ENCODE peak calls at places on chromosomes 2 and 18, in four cellular contexts. P, J, F and A are unnamed samples.
A peak's percentile ranks its signal among the peaks of the same experiment; 100 is the strongest.

GRCh38 chr2:192535956-192536685 is 341.4 kb upstream of the TMEFF2 start:
- DNase-seq in F (no peak), J (no peak), P (no peak), A (no peak)

GRCh38 chr2:177767768-177768167 is 304.8 kb downstream of the PDE11A start:
- DNase-seq in F (no peak), P (no peak), J (no peak), A (no peak)

GRCh38 chr2:42954227-42954962 is 162.0 kb upstream of the HAAO start:
- DNase-seq in P (no peak), F (no peak), J (peak; percentile 57), A (no peak)

GRCh38 chr18:9849407-9849961 is 36.3 kb upstream of the TXNDC2 start:
- DNase-seq in P (no peak), F (no peak), J (no peak), A (peak; percentile 79)

GRCh38 chr2:161044095-161044874 is 115.9 kb upstream of the TANK start:
- DNase-seq in P (no peak), F (no peak), J (no peak), A (no peak)

GRCh38 chr2:240306185-240306584 is 129.3 kb upstream of the GPC1 start:
- DNase-seq in J (no peak), P (no peak), F (no peak), A (no peak)

GRCh38 chr2:127681976-127682857 is 6.9 kb upstream of the LIMS2 start:
- DNase-seq in F (no peak), J (no peak), P (no peak), A (no peak)

GRCh38 chr2:108363900-108364225 is 13.9 kb upstream of the SULT1C4 start:
- DNase-seq in F (no peak), J (no peak), P (no peak), A (no peak)

GRCh38 chr18:36700955-36701354 is 127.8 kb downstream of the TPGS2 start:
- DNase-seq in P (no peak), J (no peak), F (no peak), A (no peak)

GRCh38 chr2:41854227-41854626 is 193.6 kb upstream of the PKDCC start:
- DNase-seq in J (no peak), P (no peak), F (no peak), A (no peak)

GRCh38 chr2:96824079-96824870 is 8.2 kb downstream of the CNNM3 start:
- DNase-seq in J (peak; percentile 77), P (no peak), F (no peak), A (no peak)

GRCh38 chr2:223935459-223936125 is 9.5 kb downstream of the WDFY1 start:
- DNase-seq in P (no peak), F (no peak), J (no peak), A (no peak)

GRCh38 chr2:162067596-162067995 is 6.4 kb downstream of the DPP4 start:
- DNase-seq in F (no peak), P (no peak), J (no peak), A (no peak)

GRCh38 chr2:15919716-15920444 is 20.5 kb upstream of the MYCN start:
- DNase-seq in F (no peak), P (no peak), J (no peak), A (no peak)

GRCh38 chr2:100517556-100517955 is 45.2 kb upstream of the PDCL3 start:
- DNase-seq in P (no peak), F (no peak), J (no peak), A (no peak)

GRCh38 chr2:105038383-105039061 is 653 bp downstream of the MRPS9 start:
- DNase-seq in J (no peak), P (peak; percentile 6), F (no peak), A (no peak)

GRCh38 chr18:57438669-57439616 is 3.8 kb downstream of the ONECUT2 start:
- DNase-seq in J (no peak), P (no peak), F (no peak), A (no peak)

GRCh38 chr2:88500691-88501090 is 48.2 kb upstream of the FOXI3 start:
- DNase-seq in F (no peak), P (no peak), J (no peak), A (no peak)

GRCh38 chr2:30511122-30512083 is 64.4 kb downstream of the LCLAT1 start:
- DNase-seq in F (no peak), P (peak; percentile 57), J (peak; percentile 81), A (peak; percentile 66)

GRCh38 chr2:109560265-109560664 is 53.5 kb downstream of the SEPTIN10 start:
- DNase-seq in J (no peak), F (no peak), P (no peak), A (no peak)

GRCh38 chr2:37847792-37848191 is 77.3 kb upstream of the RMDN2 start:
- DNase-seq in F (no peak), P (no peak), J (no peak), A (no peak)

GRCh38 chr2:191389288-191389687 is 144.1 kb downstream of the MYO1B start:
- DNase-seq in F (no peak), P (no peak), J (no peak), A (no peak)

GRCh38 chr2:1830936-1831616 is 86.8 kb upstream of the PXDN start:
- DNase-seq in P (no peak), J (no peak), F (no peak), A (no peak)

GRCh38 chr18:35592298-35592697 is 10.8 kb downstream of the GALNT1 start:
- DNase-seq in P (no peak), J (no peak), F (no peak), A (no peak)

GRCh38 chr2:155100261-155100660 is 401.8 kb downstream of the KCNJ3 start:
- DNase-seq in J (no peak), P (peak; percentile 19), F (no peak), A (no peak)

GRCh38 chr2:112712903-112713584 is 7.8 kb upstream of the NT5DC4 start:
- DNase-seq in P (no peak), F (peak; percentile 42), J (peak; percentile 75), A (peak; percentile 70)

GRCh38 chr2:234191819-234192407 is 141.4 kb downstream of the SPP2 start:
- DNase-seq in J (no peak), F (no peak), P (peak; percentile 22), A (no peak)

GRCh38 chr2:215870088-215870490 is 143.3 kb downstream of the MREG start:
- DNase-seq in J (no peak), P (peak; percentile 26), F (no peak), A (peak; percentile 39)

GRCh38 chr2:234423884-234424283 is 73.0 kb downstream of the ARL4C start:
- DNase-seq in P (no peak), F (no peak), J (no peak), A (no peak)

GRCh38 chr2:119065146-119065545 is 93.4 kb downstream of the C1QL2 start:
- DNase-seq in J (no peak), F (no peak), P (no peak), A (no peak)

GRCh38 chr18:31099490-31100230 is 2.6 kb downstream of the DSC2 start:
- DNase-seq in P (no peak), F (no peak), J (no peak), A (no peak)

GRCh38 chr2:46460991-46461715 is 18.2 kb upstream of the TMEM247 start:
- DNase-seq in J (peak; percentile 70), P (peak; percentile 36), F (peak; percentile 95), A (peak; percentile 81)

GRCh38 chr2:85216051-85216431 is 82.8 kb downstream of the TCF7L1 start:
- DNase-seq in J (no peak), P (no peak), F (no peak), A (no peak)

GRCh38 chr2:26300234-26300641 is 45.7 kb upstream of the SELENOI start:
- DNase-seq in J (no peak), P (no peak), F (no peak), A (no peak)

GRCh38 chr2:14745288-14746076 is 113.0 kb downstream of the LRATD1 start:
- DNase-seq in F (no peak), J (no peak), P (no peak), A (no peak)

DNA sequence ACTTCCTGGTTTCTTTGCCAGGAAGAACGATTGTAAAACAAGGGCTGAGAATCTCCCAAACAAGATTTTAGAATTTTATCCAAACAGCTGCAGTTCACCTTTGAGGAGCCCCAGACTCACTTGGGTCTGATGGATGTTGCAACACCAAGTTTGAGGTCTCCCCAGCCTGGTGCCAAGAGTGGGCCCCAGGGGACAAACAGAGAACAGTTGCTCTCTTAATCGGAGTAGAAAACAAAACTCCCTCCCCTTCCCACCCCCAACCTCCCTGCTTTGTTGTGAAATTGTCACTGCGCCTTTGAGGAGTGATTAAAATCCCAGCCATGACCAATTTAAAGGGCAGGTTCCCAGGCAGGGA is 141.1 kb downstream of the BCL2 start:
- DNase-seq in F (no peak), P (no peak), J (no peak), A (no peak)
- TF ChIP-seq ZNF274 in F (no peak), P (no peak), J (no peak), A (no peak)

GRCh38 chr2:231132126-231132525 is 7.3 kb upstream of the HTR2B start:
- DNase-seq in P (no peak), J (no peak), F (no peak), A (no peak)
- TF ChIP-seq SP1 in P (no peak), J (no peak), F (no peak), A (no peak)

GRCh38 chr18:24488824-24489493 is 28.5 kb downstream of the HRH4 start:
- DNase-seq in F (no peak), J (peak; percentile 13), P (peak; percentile 27), A (peak; percentile 62)
- TF ChIP-seq FOSL1 in F (no peak), J (no peak), P (no peak), A (no peak)

GRCh38 chr18:72830109-72830508 is 37.7 kb downstream of the NETO1 start:
- DNase-seq in P (no peak), F (peak; percentile 76), J (no peak), A (no peak)
- TF ChIP-seq ZNF274 in P (no peak), F (no peak), J (no peak), A (no peak)

GRCh38 chr2:83003555-83003954 is 1455.5 kb downstream of the SUCLG1 start:
- DNase-seq in P (no peak), F (no peak), J (no peak), A (no peak)

DNA sequence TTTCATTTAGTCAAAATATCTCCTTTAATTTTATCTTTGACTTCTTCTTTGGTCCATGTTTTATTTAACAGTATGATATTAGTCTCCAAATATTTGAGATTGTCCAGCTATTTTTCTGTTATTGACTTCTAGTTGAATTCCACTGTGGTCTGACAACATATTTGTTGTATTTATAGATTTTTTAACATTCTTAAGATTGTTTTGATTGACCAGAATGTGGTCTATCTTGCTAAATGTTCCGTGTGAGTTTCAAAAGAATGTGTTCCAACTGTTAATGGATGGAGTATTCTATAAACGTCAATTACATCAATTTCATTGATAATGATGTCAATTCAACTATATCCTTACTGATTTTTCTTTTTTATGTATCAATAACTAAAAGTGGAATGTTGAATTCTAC is 1452.1 kb downstream of the SUCLG1 start:
- DNase-seq in J (no peak), P (no peak), F (no peak), A (no peak)
- TF ChIP-seq SP1 in J (no peak), P (no peak), F (no peak), A (no peak)

DNA sequence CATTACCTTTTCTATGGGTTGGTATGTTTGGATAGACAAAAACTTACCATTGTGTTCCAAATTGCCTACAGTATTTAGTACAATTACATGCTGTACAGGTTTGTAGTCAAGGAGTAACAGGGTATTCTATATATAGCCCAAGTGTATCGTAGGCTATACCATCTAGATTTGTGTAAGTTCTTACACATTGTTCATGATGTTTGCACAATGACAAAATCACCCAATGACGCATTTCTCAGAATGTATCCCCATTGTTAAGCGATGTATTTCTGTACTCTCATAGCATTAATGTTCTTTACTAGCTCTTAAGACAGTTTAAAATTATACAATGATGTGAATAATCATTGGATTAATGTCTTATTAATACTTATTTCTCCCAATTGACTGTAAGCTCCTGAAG is 16.7 kb downstream of the TACR1 start:
- DNase-seq in J (no peak), P (no peak), F (no peak), A (no peak)
- TF ChIP-seq FOSL1 in J (no peak), P (no peak), F (no peak), A (no peak)